ENCODE peak calls at places on chromosome 1, in five cellular contexts. N is NCI-H2029, J is EL, T is HT1080, Q is cardiac fibroblast. F is an unnamed sample.

GRCh38 chr1:200453544-200453905 is 43.7 kb upstream of the ZNF281 start:
- DNase-seq in N (no peak), J (peak; percentile 23), T (no peak), Q (peak; percentile 21), F (no peak)

GRCh38 chr1:43436371-43436770 is 17.4 kb downstream of the HYI start:
- DNase-seq in N (no peak), J (no peak), T (no peak), Q (no peak), F (no peak)

GRCh38 chr1:153599847-153600246 is 13.1 kb downstream of the S100A16 start:
- DNase-seq in N (no peak), J (no peak), T (no peak), Q (no peak), F (no peak)

GRCh38 chr1:119767486-119767885 is 1.2 kb downstream of the HMGCS2 start:
- DNase-seq in N (no peak), J (no peak), T (no peak), Q (no peak), F (no peak)

GRCh38 chr1:36702963-36703362 is 220.2 kb upstream of the CSF3R start:
- DNase-seq in N (no peak), J (no peak), T (no peak), Q (no peak), F (no peak)

GRCh38 chr1:3122311-3122710 is 53.3 kb downstream of the PRDM16 start:
- DNase-seq in N (no peak), J (no peak), T (no peak), Q (no peak), F (no peak)

GRCh38 chr1:9659328-9659727 is 7.8 kb downstream of the PIK3CD start:
- DNase-seq in N (no peak), J (peak; percentile 93), T (no peak), Q (peak; percentile 85), F (no peak)

GRCh38 chr1:204130989-204131892 is 20.6 kb downstream of the ETNK2 start:
- DNase-seq in N (no peak), J (peak; percentile 96), T (peak; percentile 93), Q (peak; percentile 88), F (peak; percentile 29)